ENCODE peak calls at places on chromosome 10, in eight cellular contexts. O is AG08395; X is HS-5; I is fibroblast of mammary gland; R is dorsolateral prefrontal cortex; Q is GM19239; K is stimulated activated CD4-positive, alpha-beta T cell treated with anti-CD3 and anti-CD28 coated beads, Interleukin-4, amount 100 ng/mL, for 4 hours; P is iPS DF 19.7. L is an unnamed sample.

GRCh38 chr10:49686651-49687050 is 7.2 kb downstream of the C10orf53 start:
- DNase-seq in O (no peak), X (no peak), I (no peak), R (no peak), Q (no peak), K (no peak), P (peak), L (no peak)

GRCh38 chr10:11908536-11908935 is 85.4 kb downstream of the PROSER2 start:
- DNase-seq in O (no peak), X (no peak), I (no peak), R (no peak), Q (no peak), K (no peak), P (no peak), L (no peak)

GRCh38 chr10:488081-488932 is 201.2 kb downstream of the DIP2C start:
- DNase-seq in O (no peak), X (no peak), I (no peak), R (no peak), Q (no peak), K (no peak), P (no peak), L (no peak)

GRCh38 chr10:50310560-50311174 is 59.4 kb upstream of the ASAH2 start:
- DNase-seq in O (no peak), X (no peak), I (peak), R (no peak), Q (no peak), K (peak), P (peak), L (no peak)

GRCh38 chr10:5898163-5898562 is 8.1 kb downstream of the FBH1 start:
- DNase-seq in O (no peak), X (no peak), I (no peak), R (no peak), Q (no peak), K (no peak), P (no peak), L (no peak)

GRCh38 chr10:19745672-19746071 is 70.6 kb upstream of the PLXDC2 start:
- DNase-seq in O (no peak), X (no peak), I (no peak), R (no peak), Q (no peak), K (no peak), P (no peak), L (no peak)

GRCh38 chr10:116521424-116522305 is 24.1 kb upstream of the PNLIP start:
- DNase-seq in O (peak), X (peak), I (peak), R (no peak), Q (peak), K (no peak), P (no peak), L (no peak)

GRCh38 chr10:6667679-6668270 is 87.7 kb upstream of the PRKCQ start:
- DNase-seq in O (peak), X (no peak), I (peak), R (no peak), Q (no peak), K (peak), P (no peak), L (no peak)

GRCh38 chr10:12766222-12766621 is 235.3 kb downstream of the CCDC3 start:
- DNase-seq in O (no peak), X (no peak), I (no peak), R (no peak), Q (no peak), K (no peak), P (no peak), L (no peak)

GRCh38 chr10:103458720-103459119 is at the start of gene CALHM1:
- DNase-seq in O (no peak), X (no peak), I (no peak), R (peak), Q (peak), K (no peak), P (no peak), L (no peak)

GRCh38 chr10:131420867-131421266 is 109.3 kb upstream of the TCERG1L start:
- DNase-seq in O (no peak), X (no peak), I (no peak), R (no peak), Q (no peak), K (no peak), P (no peak), L (no peak)

GRCh38 chr10:76309744-76310441 is 878.5 kb downstream of the LRMDA start:
- DNase-seq in O (no peak), X (no peak), I (peak), R (no peak), Q (no peak), K (no peak), P (no peak), L (no peak)

GRCh38 chr10:110398419-110399162 is 93.9 kb upstream of the SMNDC1 start:
- DNase-seq in O (peak), X (peak), I (peak), R (no peak), Q (no peak), K (no peak), P (no peak), L (no peak)

GRCh38 chr10:118563373-118563890 is 32.0 kb downstream of the PRLHR start:
- DNase-seq in O (no peak), X (no peak), I (no peak), R (no peak), Q (no peak), K (no peak), P (no peak), L (no peak)

GRCh38 chr10:6347391-6347951 is 144.7 kb downstream of the PFKFB3 start:
- DNase-seq in O (peak), X (no peak), I (no peak), R (peak), Q (no peak), K (peak), P (no peak), L (no peak)

GRCh38 chr10:31683682-31684081 is 244.9 kb downstream of the ARHGAP12 start:
- DNase-seq in O (no peak), X (no peak), I (peak), R (no peak), Q (no peak), K (no peak), P (no peak), L (no peak)

GRCh38 chr10:7626283-7626682 is 40.5 kb downstream of the ITIH5 start:
- DNase-seq in O (no peak), X (no peak), I (peak), R (no peak), Q (no peak), K (no peak), P (no peak), L (no peak)

GRCh38 chr10:132787253-132788179 is 1.6 kb upstream of the NKX6-2 start:
- DNase-seq in O (no peak), X (no peak), I (no peak), R (no peak), Q (no peak), K (no peak), P (no peak), L (no peak)

GRCh38 chr10:102405108-102405561 is 9.6 kb downstream of the NFKB2 start:
- DNase-seq in O (no peak), X (no peak), I (no peak), R (no peak), Q (no peak), K (no peak), P (no peak), L (no peak)

GRCh38 chr10:78802406-78802805 is 266.4 kb upstream of the ZMIZ1 start:
- DNase-seq in O (peak), X (no peak), I (peak), R (no peak), Q (no peak), K (no peak), P (no peak), L (no peak)

GRCh38 chr10:132674311-132674710 is 111.6 kb downstream of the NKX6-2 start:
- DNase-seq in O (no peak), X (no peak), I (no peak), R (peak), Q (no peak), K (no peak), P (no peak), L (no peak)

GRCh38 chr10:482036-482435 is 207.4 kb downstream of the DIP2C start:
- DNase-seq in O (no peak), X (no peak), I (no peak), R (no peak), Q (no peak), K (no peak), P (no peak), L (peak)

GRCh38 chr10:87771871-87772500 is 46.0 kb downstream of the ATAD1 start:
- DNase-seq in O (peak), X (no peak), I (peak), R (no peak), Q (no peak), K (no peak), P (no peak), L (no peak)

GRCh38 chr10:21145751-21146445 is 248.8 kb upstream of the NEBL start:
- DNase-seq in O (no peak), X (no peak), I (no peak), R (no peak), Q (no peak), K (no peak), P (no peak), L (no peak)

GRCh38 chr10:119634219-119634544 is 17.0 kb upstream of the BAG3 start:
- DNase-seq in O (no peak), X (no peak), I (peak), R (no peak), Q (no peak), K (no peak), P (no peak), L (no peak)

GRCh38 chr10:110996256-110996655 is 76.9 kb downstream of the SHOC2 start:
- DNase-seq in O (no peak), X (no peak), I (no peak), R (no peak), Q (no peak), K (no peak), P (no peak), L (no peak)

GRCh38 chr10:130360826-130361311 is 224.7 kb downstream of the GLRX3 start:
- DNase-seq in O (no peak), X (no peak), I (no peak), R (no peak), Q (no peak), K (no peak), P (no peak), L (no peak)

GRCh38 chr10:30055094-30055701 is 4.2 kb downstream of the JCAD start:
- DNase-seq in O (peak), X (no peak), I (peak), R (no peak), Q (no peak), K (no peak), P (no peak), L (no peak)

GRCh38 chr10:101567165-101568006 is 20.7 kb downstream of the POLL start:
- DNase-seq in O (no peak), X (no peak), I (no peak), R (no peak), Q (no peak), K (no peak), P (no peak), L (no peak)

GRCh38 chr10:1043532-1043995 is 5.4 kb downstream of the IDI1 start:
- DNase-seq in O (no peak), X (no peak), I (no peak), R (no peak), Q (peak), K (no peak), P (no peak), L (no peak)

GRCh38 chr10:121823993-121824463 is 103.8 kb downstream of the ATE1 start:
- DNase-seq in O (peak), X (peak), I (peak), R (no peak), Q (peak), K (no peak), P (no peak), L (no peak)

GRCh38 chr10:33333260-33334169 is 952 bp downstream of the NRP1 start:
- DNase-seq in O (peak), X (no peak), I (peak), R (no peak), Q (no peak), K (no peak), P (no peak), L (no peak)

GRCh38 chr10:127293640-127294039 is 97.2 kb upstream of the INSYN2A start:
- DNase-seq in O (no peak), X (no peak), I (no peak), R (no peak), Q (no peak), K (peak), P (no peak), L (no peak)

L was measured in H1.